ENCODE peak calls at places on chromosomes 11 and 22, in four cellular contexts. D, I, C and P are unnamed samples.

GRCh38 chr22:49398115-49398514 is 429.6 kb downstream of the BRD1 start:
- DNase-seq in D (no peak), I (peak; percentile 32), C (no peak), P (peak; percentile 59)

GRCh38 chr11:44028401-44028800 is 19.4 kb upstream of the ACCSL start:
- DNase-seq in D (no peak), I (peak; percentile 30), C (no peak), P (no peak)

GRCh38 chr11:75938543-75938942 is 123.5 kb downstream of the UVRAG start:
- DNase-seq in D (no peak), I (no peak), C (no peak), P (no peak)

GRCh38 chr11:58742981-58743880 is 11.5 kb upstream of the GLYAT start:
- DNase-seq in D (no peak), I (no peak), C (peak; percentile 64), P (no peak)

GRCh38 chr11:47158242-47158641 is 18.4 kb downstream of the ARFGAP2 start:
- DNase-seq in D (no peak), I (no peak), C (no peak), P (no peak)

GRCh38 chr11:132068556-132068955 is 698.1 kb downstream of the NTM start:
- DNase-seq in D (no peak), I (no peak), C (no peak), P (no peak)

GRCh38 chr11:7089328-7090251 is 792 bp downstream of the RBMXL2 start:
- DNase-seq in D (no peak), I (no peak), C (no peak), P (peak; percentile 17)

GRCh38 chr11:74371269-74372039 is 26.8 kb downstream of the PGM2L1 start:
- DNase-seq in D (no peak), I (no peak), C (peak; percentile 22), P (no peak)

GRCh38 chr11:129279326-129280026 is 87.4 kb upstream of the ARHGAP32 start:
- DNase-seq in D (peak; percentile 79), I (no peak), C (peak; percentile 89), P (peak; percentile 96)

GRCh38 chr22:28563636-28564035 is 116.0 kb downstream of the TTC28 start:
- DNase-seq in D (no peak), I (no peak), C (no peak), P (no peak)

GRCh38 chr22:44540756-44541670 is 43.0 kb upstream of the RTL6 start:
- DNase-seq in D (no peak), I (no peak), C (no peak), P (no peak)

GRCh38 chr11:22338465-22338810 is 257 bp downstream of the SLC17A6 start:
- DNase-seq in D (no peak), I (no peak), C (no peak), P (peak; percentile 4)

GRCh38 chr22:35627267-35628041 is 10.3 kb upstream of the MB start:
- DNase-seq in D (peak; percentile 52), I (peak; percentile 90), C (peak; percentile 62), P (peak; percentile 82)

GRCh38 chr11:77063407-77063806 is 3.4 kb upstream of the CAPN5 start:
- DNase-seq in D (no peak), I (no peak), C (peak; percentile 60), P (no peak)

GRCh38 chr11:106062592-106062949 is 14.6 kb downstream of the KBTBD3 start:
- DNase-seq in D (no peak), I (no peak), C (no peak), P (no peak)

GRCh38 chr11:109017489-109017888 is 352.6 kb downstream of the DDX10 start:
- DNase-seq in D (no peak), I (no peak), C (no peak), P (no peak)

GRCh38 chr22:49274754-49275380 is 552.8 kb downstream of the BRD1 start:
- DNase-seq in D (no peak), I (no peak), C (no peak), P (no peak)

GRCh38 chr22:50246242-50247175 is 1.7 kb upstream of the TUBGCP6 start:
- DNase-seq in D (no peak), I (no peak), C (no peak), P (peak; percentile 75)

GRCh38 chr11:86594746-86595145 is 77.7 kb downstream of the ME3 start:
- DNase-seq in D (no peak), I (no peak), C (no peak), P (peak; percentile 32)

GRCh38 chr11:11973361-11973800 is 35.0 kb downstream of the DKK3 start:
- DNase-seq in D (no peak), I (peak; percentile 91), C (no peak), P (peak; percentile 22)

GRCh38 chr11:58003591-58003990 is 20.1 kb upstream of the OR9Q1 start:
- DNase-seq in D (no peak), I (no peak), C (no peak), P (no peak)

GRCh38 chr22:37750596-37751162 is 53.8 kb downstream of the TRIOBP start:
- DNase-seq in D (no peak), I (no peak), C (no peak), P (no peak)

GRCh38 chr22:37751449-37752188 is 54.8 kb downstream of the TRIOBP start:
- DNase-seq in D (no peak), I (no peak), C (no peak), P (no peak)

GRCh38 chr22:37749831-37750595 is 53.2 kb downstream of the TRIOBP start:
- DNase-seq in D (no peak), I (peak; percentile 76), C (peak; percentile 35), P (no peak)

GRCh38 chr22:37753746-37754145 is 54.0 kb upstream of the GCAT start:
- DNase-seq in D (no peak), I (no peak), C (peak; percentile 16), P (no peak)

GRCh38 chr22:37752189-37753061 is 55.3 kb upstream of the GCAT start:
- DNase-seq in D (peak; percentile 30), I (peak; percentile 97), C (peak; percentile 90), P (no peak)
- H3K4me3 ChIP-seq in D (no peak overlapping the region), I (no peak overlapping the region), C (no peak overlapping the region), P (no peak overlapping the region)

GRCh38 chr11:118915396-118915795 is 10.3 kb downstream of the BCL9L start:
- DNase-seq in D (no peak), I (no peak), C (no peak), P (no peak)

GRCh38 chr11:118912742-118913410 is 12.8 kb downstream of the BCL9L start:
- DNase-seq in D (no peak), I (no peak), C (peak; percentile 58), P (no peak)

GRCh38 chr11:118913411-118914125 is 12.2 kb downstream of the BCL9L start:
- DNase-seq in D (no peak), I (no peak), C (no peak), P (peak; percentile 35)

GRCh38 chr11:118915941-118916841 is 9.5 kb downstream of the BCL9L start:
- DNase-seq in D (no peak), I (no peak), C (no peak), P (peak; percentile 16)

GRCh38 chr11:118914178-118914918 is 11.4 kb downstream of the BCL9L start:
- DNase-seq in D (no peak), I (no peak), C (no peak), P (peak; percentile 59)
- H3K4me3 ChIP-seq in D (no peak overlapping the region), I (peak overlapping the region; percentile 17), C (no peak overlapping the region), P (no peak overlapping the region)

DNA sequence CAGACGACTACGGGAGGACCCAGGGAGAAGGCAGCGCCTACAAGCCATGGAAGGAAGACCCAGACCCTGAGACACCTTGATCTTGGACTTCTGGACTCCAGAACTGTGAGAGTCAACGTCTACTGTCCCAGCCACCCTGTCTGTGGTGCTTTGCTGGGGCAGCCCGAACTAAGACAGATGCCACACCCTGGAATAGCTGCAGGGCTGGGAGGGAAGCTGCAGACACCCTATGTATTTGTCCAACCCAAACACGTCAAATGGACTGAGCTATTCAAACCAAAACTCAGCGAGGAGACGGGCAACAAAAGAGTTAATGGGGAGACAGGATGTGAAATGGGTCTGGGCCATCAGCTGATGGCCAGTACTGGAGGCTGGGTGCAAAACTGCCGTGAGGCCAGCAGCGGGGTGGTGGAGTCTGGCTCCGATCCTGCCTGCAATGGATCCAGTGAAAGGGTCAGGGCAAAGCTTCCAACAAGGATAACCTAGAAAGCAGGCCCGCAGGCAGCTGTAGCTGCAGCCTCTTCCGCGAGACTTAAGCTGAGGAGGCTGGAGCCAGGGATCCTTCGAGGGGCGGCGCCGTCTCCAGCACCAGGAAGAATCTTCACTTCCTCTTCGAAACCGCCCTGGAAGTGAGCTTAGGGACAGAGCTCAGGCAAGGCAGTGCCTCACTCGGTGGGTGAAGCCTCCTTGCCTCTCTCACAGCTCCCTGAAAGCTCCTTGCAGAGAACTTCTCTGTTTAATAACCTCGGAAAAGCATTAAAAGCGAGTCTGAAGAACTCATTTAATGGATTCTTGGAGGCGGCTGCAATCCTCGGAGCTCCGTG is 169.6 kb downstream of the CTTN start:
- DNase-seq in D (no peak), I (peak; percentile 65), C (peak; percentile 71), P (peak; percentile 67)
- H3K4me3 ChIP-seq in D (no peak overlapping the region), I (peak overlapping the region; percentile 39), C (no peak overlapping the region), P (peak overlapping the region; percentile 15)

GRCh38 chr22:37020192-37020479 is 594 bp downstream of the MPST start:
- DNase-seq in D (no peak), I (no peak), C (peak; percentile 46), P (no peak)

GRCh38 chr22:37017356-37017755 is 1.9 kb downstream of the TST start:
- DNase-seq in D (no peak), I (no peak), C (no peak), P (no peak)

GRCh38 chr22:37018086-37018814 is 997 bp downstream of the TST start:
- DNase-seq in D (no peak), I (no peak), C (no peak), P (no peak)

GRCh38 chr22:37019309-37020191 is at the start of the genes MPST and TST:
- DNase-seq in D (peak; percentile 75), I (peak; percentile 67), C (peak; percentile 71), P (peak; percentile 95)

DNA sequence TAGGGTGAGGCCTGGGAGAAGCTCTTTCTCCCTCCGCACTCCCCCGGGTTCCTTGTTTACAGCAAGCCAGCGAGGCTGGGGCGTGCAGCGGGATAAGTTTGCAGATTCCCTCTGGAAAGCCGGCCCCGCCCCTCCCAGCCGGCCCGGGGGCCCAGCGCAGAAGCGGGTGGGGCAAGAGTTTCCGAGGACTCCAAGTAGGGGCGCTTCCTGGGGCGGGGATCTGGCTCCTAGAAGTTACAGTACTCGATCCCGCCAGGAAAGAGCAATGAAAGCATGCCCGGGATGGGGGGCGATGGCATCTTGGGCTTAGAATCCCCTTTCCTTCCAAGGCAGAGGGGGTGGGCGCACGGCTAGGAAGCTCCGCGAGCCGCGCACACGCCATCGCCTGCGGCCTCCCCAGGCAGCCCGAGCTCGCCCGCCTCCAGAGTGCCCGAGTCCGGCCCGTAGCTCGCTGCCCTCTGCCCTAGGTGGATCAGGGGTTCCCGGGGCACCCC is 385 bp downstream of the TST start:
- DNase-seq in D (peak; percentile 40), I (peak; percentile 75), C (peak; percentile 28), P (peak; percentile 88)
- H3K4me3 ChIP-seq in D (peak overlapping the region; percentile 98), I (peak overlapping the region; percentile 97), C (peak overlapping the region; percentile 85), P (peak overlapping the region; percentile 91)

DNA sequence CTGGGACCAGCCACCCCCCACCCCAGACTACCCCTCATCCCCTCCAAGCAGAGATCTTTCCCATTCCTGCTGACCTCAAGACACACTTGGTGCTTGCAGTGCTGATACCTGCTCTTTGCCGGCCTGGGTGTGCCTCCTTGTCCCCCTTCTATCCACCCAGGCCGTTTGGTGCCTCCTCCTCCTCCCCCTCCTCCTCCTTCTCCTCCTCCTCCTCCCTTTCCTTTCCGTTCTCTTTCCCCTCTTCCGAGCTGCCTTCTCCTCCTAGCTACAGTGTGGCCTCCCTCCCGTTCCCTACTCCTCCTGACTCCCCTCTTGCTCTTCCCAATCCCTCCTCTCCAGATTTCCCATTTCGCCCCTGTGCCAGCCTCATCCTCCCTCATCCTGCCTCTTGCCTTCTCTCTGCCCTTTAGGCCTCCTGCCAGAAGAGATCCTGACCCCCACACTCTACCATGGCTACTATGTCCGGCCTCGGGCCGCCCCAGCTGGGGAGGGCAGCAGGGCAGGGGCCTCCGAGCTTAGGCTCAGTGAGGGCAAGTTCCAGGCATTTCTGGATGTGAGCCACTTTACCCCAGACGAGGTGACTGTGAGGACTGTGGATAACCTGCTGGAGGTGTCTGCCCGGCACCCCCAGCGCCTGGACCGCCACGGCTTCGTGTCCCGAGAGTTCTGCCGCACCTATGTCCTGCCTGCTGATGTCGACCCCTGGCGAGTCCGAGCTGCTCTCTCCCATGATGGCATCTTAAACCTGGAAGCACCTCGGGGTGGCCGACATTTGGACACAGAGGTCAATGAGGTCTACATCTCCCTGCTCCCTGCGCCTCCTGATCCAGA is 712 bp downstream of the HSPB2 start:
- DNase-seq in D (no peak), I (no peak), C (no peak), P (no peak)
- H3K4me3 ChIP-seq in D (no peak overlapping the region), I (peak overlapping the region; percentile 66), C (no peak overlapping the region), P (no peak overlapping the region)